ENCODE peak calls at places on chromosomes 16 and 17, in eight cellular contexts. P, X, V, B, F, Z, I and L are unnamed samples.

GRCh38 chr16:86505899-86506864 is 4.1 kb upstream of the FOXF1 start:
- DNase-seq in X (no peak), P (no peak), F (no peak), Z (no peak), V (no peak), B (no peak), I (no peak), L (no peak)

GRCh38 chr17:33163827-33164555 is 129.1 kb downstream of the ASIC2 start:
- DNase-seq in P (no peak), B (no peak), Z (no peak), I (peak), V (no peak), F (no peak), X (no peak), L (peak)

GRCh38 chr17:49951362-49952080 is 17.5 kb upstream of the DLX4 start:
- DNase-seq in Z (no peak), I (no peak), V (no peak), B (peak), X (no peak), P (no peak), F (peak), L (no peak)

GRCh38 chr16:72128701-72129100 is 35.1 kb downstream of the DHX38 start:
- DNase-seq in P (no peak), X (no peak), B (no peak), F (no peak), I (no peak), V (no peak), Z (no peak), L (no peak)

GRCh38 chr16:50464325-50465290 is 83.6 kb upstream of the NKD1 start:
- DNase-seq in F (no peak), B (no peak), V (no peak), X (no peak), Z (no peak), P (peak), I (no peak), L (no peak)

GRCh38 chr17:71765437-71765836 is 355.4 kb upstream of the SOX9 start:
- DNase-seq in V (no peak), X (no peak), F (no peak), B (no peak), Z (no peak), I (no peak), P (no peak), L (no peak)

GRCh38 chr16:78748471-78748929 is 649.0 kb downstream of the WWOX start:
- DNase-seq in V (no peak), X (no peak), P (no peak), Z (no peak), F (no peak), B (no peak), I (no peak), L (peak)

GRCh38 chr17:42387221-42387657 is 1.0 kb downstream of the STAT3 start:
- DNase-seq in F (no peak), P (peak), I (peak), Z (no peak), B (no peak), V (no peak), X (peak), L (peak)

GRCh38 chr17:71649986-71650385 is 470.8 kb upstream of the SOX9 start:
- DNase-seq in I (no peak), V (no peak), B (no peak), P (no peak), Z (no peak), X (no peak), F (no peak), L (no peak)

GRCh38 chr17:74453665-74454196 is 12.7 kb upstream of the CD300A start:
- DNase-seq in B (peak), F (peak), X (peak), V (peak), I (no peak), P (no peak), Z (peak), L (no peak)

GRCh38 chr17:35432176-35433074 is at the start of gene SLFN12:
- DNase-seq in F (no peak), I (peak), P (no peak), X (peak), V (no peak), B (peak), Z (peak), L (peak)

GRCh38 chr17:42521036-42521435 is 15.0 kb upstream of the NAGLU start:
- DNase-seq in B (no peak), V (no peak), Z (no peak), X (no peak), P (no peak), I (no peak), F (no peak), L (no peak)

GRCh38 chr17:35973333-35974260 is 7.7 kb downstream of the CCL16 start:
- DNase-seq in P (no peak), X (peak), Z (no peak), B (no peak), V (no peak), F (peak), I (no peak), L (peak)

GRCh38 chr17:7590743-7591142 is 849 bp upstream of the SOX15 start:
- DNase-seq in V (no peak), I (no peak), B (no peak), X (no peak), Z (no peak), P (no peak), F (peak), L (peak)

GRCh38 chr17:35315971-35316370 is 57.5 kb downstream of the SLFN11 start:
- DNase-seq in F (no peak), Z (no peak), P (no peak), X (no peak), B (no peak), V (no peak), I (no peak), L (no peak)

GRCh38 chr17:5499790-5500189 is 13.4 kb downstream of the MIS12 start:
- DNase-seq in I (peak), V (no peak), X (no peak), P (no peak), Z (no peak), F (no peak), B (no peak), L (no peak)

GRCh38 chr16:75080205-75081029 is 36.2 kb downstream of the LDHD start:
- DNase-seq in V (no peak), Z (no peak), F (peak), B (no peak), X (no peak), P (no peak), I (no peak), L (peak)

GRCh38 chr16:29912087-29912486 is 11.8 kb downstream of the ASPHD1 start:
- DNase-seq in P (no peak), F (no peak), Z (no peak), X (no peak), V (no peak), I (no peak), B (no peak), L (no peak)

GRCh38 chr16:68264128-68265077 is at the start of gene SLC7A6:
- DNase-seq in B (peak), P (peak), Z (peak), F (peak), I (peak), X (peak), V (peak), L (peak)

GRCh38 chr16:48353565-48354163 is 31.5 kb downstream of the SIAH1 start:
- DNase-seq in B (peak), P (no peak), F (peak), V (no peak), Z (peak), X (peak), I (peak), L (peak)

GRCh38 chr17:55654015-55654414 is 68.6 kb downstream of the TMEM100 start:
- DNase-seq in I (no peak), P (no peak), Z (no peak), F (no peak), B (no peak), V (no peak), X (no peak), L (no peak)

GRCh38 chr17:27937026-27937546 is 43.9 kb upstream of the LYRM9 start:
- DNase-seq in X (no peak), Z (no peak), P (no peak), I (no peak), B (no peak), F (no peak), V (no peak), L (no peak)

GRCh38 chr17:4393806-4394205 is 27.3 kb upstream of the UBE2G1 start:
- DNase-seq in F (no peak), X (no peak), Z (no peak), B (no peak), P (no peak), I (no peak), V (no peak), L (peak)

GRCh38 chr17:19672009-19672837 is 23.7 kb downstream of the ALDH3A2 start:
- DNase-seq in Z (no peak), I (no peak), X (peak), P (no peak), F (peak), V (no peak), B (no peak), L (no peak)

GRCh38 chr16:21277927-21278706 is at the start of gene CRYM:
- DNase-seq in Z (no peak), V (peak), P (no peak), I (peak), X (peak), F (peak), B (peak), L (peak)

GRCh38 chr16:53309457-53309856 is 124.8 kb upstream of the RBL2 start:
- DNase-seq in V (no peak), I (no peak), P (no peak), F (no peak), Z (no peak), B (no peak), X (no peak), L (no peak)

GRCh38 chr17:29573871-29574731 is 5.6 kb downstream of the TP53I13 start:
- DNase-seq in X (peak), F (no peak), Z (no peak), P (no peak), I (no peak), B (peak), V (no peak), L (no peak)

GRCh38 chr17:1060991-1061390 is 64.1 kb downstream of the TIMM22 start:
- DNase-seq in X (peak), F (peak), I (no peak), B (peak), V (peak), P (no peak), Z (no peak), L (peak)

GRCh38 chr16:65875362-65876199 is 490.9 kb upstream of the CDH5 start:
- DNase-seq in X (no peak), V (no peak), I (no peak), B (no peak), F (peak), P (no peak), Z (no peak), L (peak)

GRCh38 chr16:30016555-30017276 is 5.9 kb upstream of the DOC2A start:
- DNase-seq in I (no peak), X (no peak), P (no peak), V (no peak), F (no peak), B (no peak), Z (no peak), L (no peak)

GRCh38 chr17:32529604-32530003 is 42.8 kb downstream of the CDK5R1 start:
- DNase-seq in P (no peak), X (no peak), I (no peak), B (no peak), Z (no peak), F (no peak), V (no peak), L (no peak)

GRCh38 chr16:87924937-87925670 is 11.2 kb downstream of the CA5A start:
- DNase-seq in Z (no peak), X (no peak), P (no peak), B (no peak), I (no peak), F (peak), V (no peak), L (peak)

GRCh38 chr16:73196670-73197069 is 148.7 kb upstream of the ZFHX3 start:
- DNase-seq in B (peak), F (peak), X (peak), V (no peak), I (peak), Z (peak), P (no peak), L (peak)

GRCh38 chr17:41619162-41619933 is 5.0 kb downstream of the KRT17 start:
- DNase-seq in V (no peak), P (no peak), F (no peak), I (no peak), X (no peak), Z (no peak), B (no peak), L (peak)

GRCh38 chr17:27532269-27533067 is 76.2 kb downstream of the KSR1 start:
- DNase-seq in P (no peak), V (peak), Z (no peak), X (no peak), F (no peak), I (no peak), B (no peak), L (peak)

GRCh38 chr17:17297217-17297616 is 6.0 kb upstream of the NT5M start:
- DNase-seq in I (no peak), V (no peak), B (no peak), X (no peak), F (peak), P (no peak), Z (no peak), L (no peak)

GRCh38 chr16:83579027-83579426 is 228.8 kb upstream of the HSBP1 start:
- DNase-seq in X (no peak), F (no peak), P (no peak), I (no peak), Z (no peak), V (no peak), B (no peak), L (no peak)

GRCh38 chr16:27786221-27786848 is 236.4 kb downstream of the KATNIP start:
- DNase-seq in I (no peak), V (no peak), F (no peak), Z (no peak), X (no peak), B (no peak), P (no peak), L (no peak)

GRCh38 chr16:27786881-27787625 is 237.1 kb downstream of the KATNIP start:
- DNase-seq in X (no peak), I (no peak), F (no peak), B (no peak), V (no peak), Z (no peak), P (no peak), L (no peak)

GRCh38 chr16:27781981-27782880 is 232.3 kb downstream of the KATNIP start:
- DNase-seq in V (no peak), X (no peak), B (no peak), I (no peak), P (no peak), F (no peak), Z (no peak), L (no peak)

GRCh38 chr16:27785307-27785678 is 235.3 kb downstream of the KATNIP start:
- DNase-seq in Z (no peak), F (no peak), X (no peak), B (no peak), I (no peak), P (no peak), V (no peak), L (no peak)

DNA sequence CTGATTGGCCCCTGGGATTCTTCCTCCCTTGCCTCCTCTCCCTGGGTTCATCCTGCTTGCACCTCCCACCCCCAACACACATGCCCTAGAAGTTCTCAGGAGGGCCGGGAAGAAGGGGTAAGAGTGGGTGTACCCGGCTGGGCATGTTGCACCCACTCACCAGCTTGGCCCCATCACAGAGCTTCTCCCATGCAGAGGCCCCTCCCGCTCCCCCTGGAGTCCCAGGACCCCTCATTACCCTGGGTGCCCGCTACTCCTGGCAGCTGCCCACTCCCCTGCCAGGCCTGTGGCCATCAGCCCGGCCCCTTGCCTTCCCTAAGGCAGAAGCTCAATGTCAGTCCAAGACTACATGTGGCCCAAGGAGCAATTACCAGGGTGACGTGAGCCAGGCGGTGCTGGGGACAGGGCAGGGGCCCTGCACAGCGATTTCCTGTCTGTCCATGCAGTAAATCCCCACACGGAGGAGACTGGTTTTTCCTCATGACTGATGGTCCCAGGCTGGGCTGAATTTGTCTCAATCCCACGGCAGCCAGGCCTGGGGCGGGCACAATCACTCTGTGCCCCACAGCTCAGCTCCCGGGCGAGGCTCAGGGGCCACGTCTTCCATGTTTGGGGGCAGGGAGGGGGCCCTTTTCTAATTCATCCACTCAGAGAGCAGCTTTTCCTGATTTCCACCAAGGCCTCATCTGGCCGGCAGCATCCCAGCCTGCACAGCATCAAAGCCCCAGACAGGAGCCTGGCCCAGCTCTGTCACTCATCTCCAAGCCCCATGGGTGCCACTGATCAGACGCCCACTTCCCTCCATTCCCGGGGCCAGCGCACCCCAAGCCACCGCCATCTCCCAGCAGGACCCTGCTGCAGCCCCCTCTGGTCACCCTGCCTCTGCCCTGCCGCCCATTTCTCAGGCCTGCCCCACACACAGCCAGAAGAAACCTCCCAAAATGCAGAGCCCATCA is 234.7 kb downstream of the KATNIP start:
- DNase-seq in P (no peak), B (no peak), I (no peak), Z (no peak), X (no peak), V (no peak), F (no peak), L (no peak)
- TF ChIP-seq CTCF in P (no peak), B (no peak), I (no peak), Z (no peak), X (no peak), V (no peak), F (no peak), L (no peak)

GRCh38 chr17:39715375-39716072 is 14.8 kb downstream of the MIEN1 start:
- DNase-seq in Z (no peak), F (no peak), P (no peak), B (no peak), X (no peak), V (peak), I (no peak), L (no peak)
- H3K4me3 ChIP-seq in Z (no peak), F (no peak), P (no peak), B (no peak), X (no peak), V (no peak), I (no peak), L (no peak)

DNA sequence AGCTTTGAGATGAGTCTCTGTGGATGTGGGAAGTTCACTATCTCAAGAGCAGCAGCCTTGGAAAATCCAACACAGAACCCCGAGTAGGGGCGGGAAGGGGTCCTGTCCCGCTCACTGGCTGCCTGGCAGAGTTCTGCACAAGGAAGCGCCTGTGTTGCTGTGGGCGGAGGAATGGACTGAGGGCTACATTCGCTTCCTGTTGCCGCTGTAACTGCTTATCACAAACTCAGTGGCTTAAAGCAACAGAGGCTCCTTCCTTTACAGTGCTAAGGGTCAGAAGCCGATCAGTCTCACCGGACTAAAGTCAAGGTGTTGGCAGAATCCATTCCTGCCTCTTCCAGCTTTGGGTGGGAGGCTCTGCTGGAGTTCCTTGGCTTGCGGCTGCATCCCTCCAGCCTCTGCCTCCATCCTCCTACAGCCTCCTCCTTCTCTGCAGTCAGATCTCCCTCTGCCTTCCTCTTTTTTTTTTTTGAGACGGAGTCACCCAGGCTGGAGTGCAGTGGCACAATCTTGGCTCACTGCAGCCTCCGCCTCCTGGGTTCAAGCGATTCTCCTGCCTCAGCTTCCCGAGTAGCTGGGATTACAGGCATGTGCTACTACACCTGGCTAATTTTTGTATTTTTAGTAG is 305.3 kb downstream of the SEC14L1 start:
- DNase-seq in P (no peak), X (peak), V (peak), Z (peak), B (no peak), I (no peak), F (no peak), L (no peak)
- TF ChIP-seq CTCF in P (no peak), X (no peak), V (no peak), Z (no peak), B (no peak), I (no peak), F (no peak), L (no peak)

DNA sequence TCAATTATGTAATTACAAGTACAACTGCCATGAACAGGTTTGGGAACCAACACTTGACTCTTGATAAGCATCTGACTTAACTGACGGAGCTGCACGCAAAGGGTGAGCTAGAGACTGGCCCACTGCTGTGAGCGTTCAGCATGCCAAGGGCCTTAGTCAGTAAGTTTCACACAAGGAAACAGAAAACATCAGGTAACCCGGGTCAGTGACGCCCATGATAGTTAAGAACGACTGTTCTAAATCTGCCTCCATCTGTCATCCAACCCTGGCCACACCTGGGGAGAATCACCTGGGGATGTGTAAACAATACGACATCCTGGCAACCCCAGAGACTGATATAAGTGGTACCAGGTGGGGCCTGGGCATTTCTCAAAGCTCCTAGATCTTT is 12.3 kb downstream of the SMIM5 start:
- DNase-seq in F (peak), B (no peak), X (peak), V (peak), Z (no peak), P (no peak), I (no peak), L (peak)
- H3K4me3 ChIP-seq in F (peak), B (no peak), X (no peak), V (no peak), Z (no peak), P (no peak), I (no peak), L (no peak)